ENCODE peak calls at places on chromosomes 4 and X, in six cellular contexts. M is GM20000, O is M059J, T is LHCN-M2, W is AG08396, R is activated gamma-delta T cell treated with Interleukin-2 at 50 U/mL for 16 hours. P is an unnamed sample.

GRCh38 chrX:20412871-20413486 is 146.3 kb upstream of the RPS6KA3 start:
- DNase-seq in M (peak; percentile 24), O (no peak), T (no peak), W (no peak), R (peak; percentile 55), P (no peak)

GRCh38 chrX:13334491-13334890 is 14.6 kb upstream of the ATXN3L start:
- DNase-seq in M (no peak), O (peak; percentile 52), T (no peak), W (no peak), R (no peak), P (no peak)

GRCh38 chr4:113952452-113953029 is 26.9 kb downstream of the ARSJ start:
- DNase-seq in M (peak; percentile 32), O (peak; percentile 59), T (peak; percentile 65), W (no peak), R (peak; percentile 9), P (peak; percentile 32)

GRCh38 chr4:48162162-48162561 is 28.1 kb upstream of the TXK start:
- DNase-seq in M (no peak), O (peak; percentile 49), T (peak; percentile 81), W (peak; percentile 3), R (no peak), P (peak; percentile 63)

GRCh38 chr4:118751634-118752293 is 66.6 kb downstream of the METTL14 start:
- DNase-seq in M (no peak), O (peak; percentile 64), T (peak; percentile 81), W (no peak), R (no peak), P (peak; percentile 19)

GRCh38 chr4:8198906-8199593 is at the start of gene SH3TC1:
- DNase-seq in M (peak; percentile 91), O (peak; percentile 89), T (peak; percentile 63), W (peak; percentile 91), R (peak; percentile 51), P (peak; percentile 71)

GRCh38 chr4:140372607-140373327 is 679 bp upstream of the SCOC start:
- DNase-seq in M (peak; percentile 44), O (peak; percentile 25), T (peak; percentile 14), W (peak; percentile 12), R (peak; percentile 30), P (peak; percentile 3)

GRCh38 chr4:154630307-154630706 is 17.9 kb upstream of the FGG start:
- DNase-seq in M (no peak), O (no peak), T (no peak), W (no peak), R (no peak), P (no peak)

GRCh38 chr4:185139736-185140135 is 3.3 kb upstream of the SLC25A4 start:
- DNase-seq in M (no peak), O (no peak), T (peak; percentile 34), W (no peak), R (no peak), P (no peak)

GRCh38 chr4:151459380-151459779 is 50.4 kb downstream of the FHIP1A start:
- DNase-seq in M (no peak), O (no peak), T (no peak), W (no peak), R (no peak), P (no peak)

GRCh38 chr4:39716356-39716755 is 18.4 kb downstream of the UBE2K start:
- DNase-seq in M (no peak), O (no peak), T (no peak), W (no peak), R (no peak), P (no peak)

GRCh38 chrX:133857648-133858269 is 127.6 kb downstream of the GPC3 start:
- DNase-seq in M (no peak), O (no peak), T (no peak), W (no peak), R (no peak), P (no peak)

GRCh38 chr4:6955261-6955911 is 45.8 kb downstream of the TBC1D14 start:
- DNase-seq in M (no peak), O (no peak), T (no peak), W (no peak), R (no peak), P (no peak)

GRCh38 chr4:56908206-56909082 is 744 bp downstream of the REST start:
- DNase-seq in M (peak; percentile 93), O (peak; percentile 61), T (peak; percentile 57), W (peak; percentile 94), R (peak; percentile 63), P (peak; percentile 61)

GRCh38 chrX:47358387-47359065 is 11.9 kb upstream of the ZNF157 start:
- DNase-seq in M (no peak), O (peak; percentile 34), T (no peak), W (no peak), R (peak; percentile 9), P (no peak)

GRCh38 chr4:24010994-24011393 is 121.1 kb upstream of the PPARGC1A start:
- DNase-seq in M (no peak), O (no peak), T (no peak), W (no peak), R (no peak), P (no peak)

GRCh38 chr4:69534697-69535096 is 39.0 kb upstream of the UGT2B4 start:
- DNase-seq in M (no peak), O (no peak), T (no peak), W (no peak), R (no peak), P (no peak)

GRCh38 chrX:153209347-153209746 is 30.3 kb downstream of the MAGEA1 start:
- DNase-seq in M (no peak), O (no peak), T (peak; percentile 20), W (no peak), R (no peak), P (peak; percentile 39)

GRCh38 chr4:138841341-138841740 is 174.2 kb upstream of the NOCT start:
- DNase-seq in M (no peak), O (no peak), T (no peak), W (no peak), R (no peak), P (no peak)

GRCh38 chr4:138275216-138275615 is 33.1 kb upstream of the SLC7A11 start:
- DNase-seq in M (no peak), O (peak; percentile 38), T (no peak), W (no peak), R (no peak), P (no peak)

GRCh38 chrX:94435799-94436198 is 761.8 kb downstream of the FAM133A start:
- DNase-seq in M (no peak), O (no peak), T (no peak), W (no peak), R (no peak), P (no peak)

GRCh38 chr4:84495448-84496221 is 3.5 kb downstream of the NKX6-1 start:
- DNase-seq in M (peak; percentile 14), O (no peak), T (no peak), W (no peak), R (no peak), P (no peak)

GRCh38 chrX:123153846-123154335 is 30.2 kb upstream of the GRIA3 start:
- DNase-seq in M (no peak), O (peak; percentile 68), T (no peak), W (no peak), R (no peak), P (no peak)

GRCh38 chrX:120310861-120311631 is at the start of gene TMEM255A:
- DNase-seq in M (no peak), O (peak; percentile 42), T (peak; percentile 2), W (no peak), R (no peak), P (no peak)

GRCh38 chr4:148530114-148530513 is 87.9 kb upstream of the NR3C2 start:
- DNase-seq in M (no peak), O (no peak), T (no peak), W (no peak), R (no peak), P (no peak)

GRCh38 chr4:23717528-23718248 is 172.2 kb downstream of the PPARGC1A start:
- DNase-seq in M (peak; percentile 12), O (peak; percentile 49), T (peak; percentile 49), W (peak; percentile 50), R (no peak), P (peak; percentile 3)

GRCh38 chrX:48573690-48574269 is 504 bp upstream of the RBM3 start:
- DNase-seq in M (no peak), O (no peak), T (no peak), W (no peak), R (no peak), P (no peak)

GRCh38 chr4:99394913-99395312 is 40.2 kb downstream of the ADH7 start:
- DNase-seq in M (no peak), O (peak; percentile 25), T (no peak), W (no peak), R (no peak), P (peak; percentile 20)

GRCh38 chr4:123997736-123998449 is 601.3 kb downstream of the SPRY1 start:
- DNase-seq in M (no peak), O (no peak), T (no peak), W (no peak), R (no peak), P (no peak)

GRCh38 chr4:77805802-77806201 is 13.4 kb downstream of the CNOT6L start:
- DNase-seq in M (no peak), O (no peak), T (no peak), W (no peak), R (no peak), P (no peak)

GRCh38 chrX:9433596-9433995 is 31.3 kb upstream of the TBL1X start:
- DNase-seq in M (no peak), O (peak; percentile 40), T (no peak), W (no peak), R (no peak), P (no peak)